ENCODE peak calls at places on chromosomes 11 and 22, in seven cellular contexts. V is mammary epithelial cell, X is adrenal gland, T is brain microvascular endothelial cell, D is prostate gland, G is GM23248, H is small intestine. W is an unnamed sample.

GRCh38 chr11:102653744-102654291 is 28.7 kb upstream of the MMP20 start:
- DNase-seq in G (peak; percentile 17), X (no peak), T (peak; percentile 14), H (no peak), D (no peak), V (peak; percentile 16), W (no peak)

GRCh38 chr11:9774591-9775392 is 110.9 kb downstream of the SWAP70 start:
- DNase-seq in X (no peak), D (no peak), T (peak; percentile 90), G (peak; percentile 88), V (no peak), H (no peak), W (no peak)

GRCh38 chr22:26239561-26239960 is 70.3 kb downstream of the SEZ6L start:
- DNase-seq in G (no peak), X (peak; percentile 32), H (no peak), T (no peak), V (no peak), D (no peak), W (no peak)

GRCh38 chr11:117300301-117300700 is 9.2 kb downstream of the BACE1-AS start:
- DNase-seq in G (peak; percentile 52), H (no peak), V (no peak), T (no peak), X (peak; percentile 69), D (no peak), W (peak; percentile 74)

GRCh38 chr22:24845036-24845918 is 39.3 kb downstream of the SGSM1 start:
- DNase-seq in V (no peak), T (no peak), H (no peak), X (peak; percentile 84), D (no peak), G (peak; percentile 83), W (no peak)

GRCh38 chr11:128157423-128158298 is 429.7 kb downstream of the ETS1 start:
- DNase-seq in X (peak; percentile 59), T (peak; percentile 66), H (peak; percentile 63), D (peak; percentile 42), G (peak; percentile 87), V (peak; percentile 67), W (peak; percentile 21)

GRCh38 chr11:1842149-1843097 is 3.6 kb downstream of the TNNI2 start:
- DNase-seq in D (no peak), H (no peak), T (no peak), G (no peak), X (peak; percentile 98), V (no peak), W (no peak)

GRCh38 chr11:96091476-96091875 is 167.6 kb upstream of the MTMR2 start:
- DNase-seq in X (no peak), D (no peak), T (no peak), H (peak; percentile 71), G (no peak), V (no peak), W (no peak)

GRCh38 chr11:115501895-115502589 is 2.2 kb downstream of the CADM1 start:
- DNase-seq in V (peak; percentile 18), H (no peak), G (no peak), D (no peak), X (no peak), T (no peak), W (no peak)

GRCh38 chr11:11708256-11708655 is 86.5 kb upstream of the GALNT18 start:
- DNase-seq in T (no peak), H (no peak), V (no peak), G (peak; percentile 22), D (no peak), X (no peak), W (no peak)

GRCh38 chr22:29394931-29395581 is 6.7 kb upstream of the AP1B1 start:
- DNase-seq in V (peak; percentile 57), H (peak; percentile 85), T (peak; percentile 70), X (peak; percentile 83), D (peak; percentile 83), G (peak; percentile 83), W (peak; percentile 57)

GRCh38 chr11:88552377-88553029 is 215.0 kb upstream of the CTSC start:
- DNase-seq in X (peak; percentile 26), D (no peak), G (peak; percentile 73), V (peak; percentile 55), H (peak; percentile 50), T (peak; percentile 43), W (no peak)

GRCh38 chr11:94046796-94047195 is 25.6 kb downstream of the HEPHL1 start:
- DNase-seq in X (no peak), T (no peak), D (no peak), H (peak; percentile 73), V (peak; percentile 20), G (no peak), W (no peak)

GRCh38 chr22:50169774-50170341 is 673 bp upstream of the PANX2 start:
- DNase-seq in G (peak; percentile 52), V (no peak), D (no peak), T (no peak), X (no peak), H (no peak), W (no peak)

DNA sequence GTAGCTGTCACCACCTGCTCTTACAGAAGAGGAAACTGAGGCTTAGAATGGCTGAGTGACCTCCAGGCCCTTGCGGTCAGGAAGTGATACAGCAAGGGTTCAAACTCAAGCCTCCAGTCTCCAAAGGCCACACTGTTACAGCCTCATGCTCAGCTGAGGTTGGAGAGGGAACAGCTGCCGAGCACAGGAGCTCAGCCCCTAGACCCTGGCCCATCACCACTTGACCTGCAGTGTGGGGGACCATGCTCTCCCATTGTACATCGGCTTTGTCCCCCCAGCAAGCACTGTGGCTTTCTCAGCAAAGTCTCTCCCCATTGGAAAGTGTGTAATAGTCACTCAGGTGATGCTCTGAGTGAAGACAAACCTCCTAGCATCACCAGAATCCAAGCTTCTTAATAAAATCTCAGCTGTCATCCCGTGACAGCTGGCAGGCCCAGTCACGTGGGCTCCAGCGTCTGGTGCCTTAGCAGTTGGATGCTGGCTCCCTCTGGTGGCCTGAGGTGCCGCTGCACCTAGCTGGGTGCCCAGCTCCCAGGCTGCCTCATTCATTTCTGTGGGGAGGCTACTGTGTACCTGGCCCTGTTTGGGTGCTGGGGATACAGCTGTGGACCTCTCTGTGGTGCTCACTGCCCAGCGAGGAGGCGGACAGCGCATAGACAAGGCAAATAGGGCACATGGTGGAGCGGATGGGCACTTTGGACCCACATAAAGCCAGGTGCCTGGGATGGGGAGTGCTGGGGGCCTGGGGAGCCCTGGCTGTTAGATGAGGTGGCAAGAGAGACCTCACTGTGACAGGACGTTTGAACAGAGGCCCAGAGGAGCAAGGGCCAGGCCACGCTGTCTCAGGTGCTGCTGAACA is 19.1 kb upstream of the MYRF start:
- DNase-seq in V (peak; percentile 70), T (peak; percentile 75), X (peak; percentile 92), H (peak; percentile 84), D (peak; percentile 88), G (peak; percentile 93), W (peak; percentile 86)
- H3K27ac ChIP-seq in V (no peak overlapping the region), T (no peak overlapping the region), X (no peak overlapping the region), H (no peak overlapping the region), D (peak overlapping the region; percentile 36), G (peak overlapping the region; percentile 73), W (peak overlapping the region; percentile 3)

DNA sequence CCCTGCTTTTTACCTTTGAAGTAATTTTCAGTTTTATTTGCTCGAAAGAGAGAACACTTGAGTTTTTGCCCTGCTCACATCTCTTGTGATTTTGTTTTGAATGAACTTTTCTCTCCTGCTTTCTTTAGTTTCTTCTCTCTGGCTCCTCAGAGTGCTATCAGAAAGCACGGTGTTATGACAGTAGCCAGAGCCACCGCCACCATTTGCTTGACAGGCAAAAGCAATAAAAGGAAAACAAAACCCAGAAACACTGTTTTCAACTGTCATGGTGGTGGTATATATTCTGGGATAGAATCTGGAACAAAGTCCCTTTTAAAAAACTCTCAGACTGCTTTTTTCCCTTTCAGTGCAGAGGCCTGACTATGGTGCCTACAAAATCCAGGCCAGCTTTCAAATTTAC is 37.4 kb upstream of the RAG2 start:
- DNase-seq in G (no peak), V (no peak), D (no peak), X (no peak), T (no peak), H (no peak), W (no peak)
- H3K27ac ChIP-seq in G (no peak overlapping the region), V (no peak overlapping the region), D (no peak overlapping the region), X (no peak overlapping the region), T (no peak overlapping the region), H (no peak overlapping the region), W (no peak overlapping the region)

DNA sequence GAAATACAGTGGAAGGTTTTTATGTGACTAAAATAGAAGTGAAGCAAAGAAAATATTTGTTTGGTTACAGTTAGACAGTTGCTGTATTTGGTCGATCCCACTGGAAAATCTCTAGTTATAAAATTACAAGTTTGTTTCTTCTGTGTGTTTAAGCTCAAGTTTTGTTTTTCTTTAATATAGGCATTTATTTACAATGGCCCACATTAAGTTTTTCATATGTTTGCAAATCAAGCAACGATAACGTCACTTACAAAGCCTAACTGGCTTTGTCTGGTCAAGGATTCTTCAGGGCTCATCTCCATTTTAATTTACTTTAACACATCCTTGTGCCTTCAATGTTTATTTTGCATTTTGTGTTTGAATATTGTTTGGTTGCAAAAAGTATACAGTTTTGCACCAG is 270.6 kb downstream of the LUZP2 start:
- DNase-seq in G (no peak), D (no peak), V (no peak), H (no peak), X (no peak), T (no peak), W (no peak)
- H3K27ac ChIP-seq in G (no peak overlapping the region), D (no peak overlapping the region), V (no peak overlapping the region), H (no peak overlapping the region), X (no peak overlapping the region), T (no peak overlapping the region), W (no peak overlapping the region)

GRCh38 chr11:114307524-114308203 is 11.5 kb downstream of the NNMT start:
- DNase-seq in G (peak; percentile 97), X (peak; percentile 57), D (no peak), H (no peak), V (peak; percentile 75), T (peak; percentile 71), W (peak; percentile 37)

GRCh38 chr11:114308689-114309089 is 12.5 kb downstream of the NNMT start:
- DNase-seq in H (no peak), X (no peak), G (peak; percentile 93), V (peak; percentile 76), D (no peak), T (no peak), W (no peak)

GRCh38 chr11:114311946-114312345 is 15.7 kb downstream of the NNMT start:
- DNase-seq in X (no peak), V (no peak), D (no peak), G (no peak), H (no peak), T (no peak), W (no peak)

GRCh38 chr11:114309517-114309916 is 13.3 kb downstream of the NNMT start:
- DNase-seq in H (no peak), D (no peak), V (no peak), G (peak; percentile 47), T (no peak), X (no peak), W (no peak)

DNA sequence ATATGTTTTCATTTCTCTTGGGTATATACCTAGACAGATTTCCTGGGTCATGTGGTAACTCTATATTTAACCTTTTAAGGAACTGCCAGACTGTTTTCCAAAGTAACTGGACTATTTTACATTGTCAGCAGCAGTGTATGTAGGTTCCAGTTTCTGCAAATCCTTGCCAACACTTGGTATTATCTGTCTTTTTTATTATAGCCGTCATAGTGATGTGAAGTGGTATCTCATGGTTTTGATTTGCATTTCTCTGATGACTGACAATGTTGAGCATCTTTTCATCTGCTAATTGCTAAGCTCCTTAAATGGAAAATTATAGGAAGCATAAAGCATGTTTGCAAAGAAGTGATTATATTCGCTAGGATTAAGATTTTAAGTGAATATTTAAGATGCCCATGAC is 13.9 kb downstream of the NNMT start:
- DNase-seq in G (peak; percentile 8), X (no peak), T (no peak), H (no peak), D (no peak), V (no peak), W (no peak)
- H3K27ac ChIP-seq in G (peak overlapping the region; percentile 99), X (peak overlapping the region; percentile 10), T (no peak overlapping the region), H (no peak overlapping the region), D (no peak overlapping the region), V (no peak overlapping the region), W (no peak overlapping the region)

W was measured in uterus.